ENCODE peak calls at places on chromosomes 2 and 18, in ten cellular contexts. X is gastrocnemius medialis, M is spleen, T is IMR-90, W is A549, C is breast epithelium, V is heart left ventricle, L is ovary, N is vagina, A is right lobe of liver. O is an unnamed sample.

GRCh38 chr2:127174176-127174575 is 45.9 kb downstream of the CYP27C1 start:
- DNase-seq in X (peak), M (peak), T (peak), W (peak), C (no peak), V (no peak), L (peak), N (peak), A (no peak), O (peak)

GRCh38 chr18:11857177-11857887 is 6.1 kb downstream of the CHMP1B start:
- DNase-seq in X (peak), M (peak), T (peak), W (peak), C (no peak), V (peak), L (peak), N (peak), A (peak), O (peak)

GRCh38 chr18:44197837-44198236 is 482.9 kb upstream of the SETBP1 start:
- DNase-seq in X (no peak), M (no peak), T (no peak), W (no peak), C (no peak), V (no peak), L (no peak), N (no peak), A (no peak), O (no peak)

GRCh38 chr2:176100547-176101140 is 1.0 kb downstream of the HOXD12 start:
- DNase-seq in X (no peak), M (no peak), T (no peak), W (no peak), C (no peak), V (peak), L (no peak), N (no peak), A (no peak), O (peak)

GRCh38 chr2:158756976-158757375 is 38.1 kb upstream of the DAPL1 start:
- DNase-seq in X (no peak), M (no peak), T (peak), W (no peak), C (no peak), V (no peak), L (no peak), N (no peak), A (no peak), O (no peak)

GRCh38 chr18:62571648-62572047 is 48.8 kb downstream of the ZCCHC2 start:
- DNase-seq in X (no peak), M (no peak), T (no peak), W (no peak), C (no peak), V (no peak), L (no peak), N (no peak), A (no peak), O (no peak)

GRCh38 chr18:67265464-67266245 is 250.9 kb downstream of the DSEL start:
- DNase-seq in X (no peak), M (no peak), T (peak), W (no peak), C (no peak), V (no peak), L (no peak), N (no peak), A (no peak), O (no peak)

GRCh38 chr2:42756956-42757513 is 6.9 kb downstream of the OXER1 start:
- DNase-seq in X (no peak), M (no peak), T (no peak), W (no peak), C (no peak), V (no peak), L (no peak), N (no peak), A (no peak), O (no peak)

GRCh38 chr18:74818776-74819175 is 221.1 kb downstream of the ZNF407 start:
- DNase-seq in X (no peak), M (no peak), T (peak), W (no peak), C (no peak), V (no peak), L (no peak), N (no peak), A (no peak), O (no peak)

GRCh38 chr2:121253021-121253673 is 31.9 kb downstream of the TFCP2L1 start:
- DNase-seq in X (no peak), M (peak), T (no peak), W (no peak), C (no peak), V (no peak), L (no peak), N (no peak), A (no peak), O (peak)

GRCh38 chr2:241558532-241559488 is at the start of gene BOK:
- DNase-seq in X (no peak), M (no peak), T (peak), W (peak), C (peak), V (peak), L (peak), N (no peak), A (peak), O (peak)

GRCh38 chr2:228048838-228049490 is 132.5 kb downstream of the SPHKAP start:
- DNase-seq in X (no peak), M (no peak), T (peak), W (peak), C (no peak), V (no peak), L (no peak), N (no peak), A (no peak), O (no peak)

DNA sequence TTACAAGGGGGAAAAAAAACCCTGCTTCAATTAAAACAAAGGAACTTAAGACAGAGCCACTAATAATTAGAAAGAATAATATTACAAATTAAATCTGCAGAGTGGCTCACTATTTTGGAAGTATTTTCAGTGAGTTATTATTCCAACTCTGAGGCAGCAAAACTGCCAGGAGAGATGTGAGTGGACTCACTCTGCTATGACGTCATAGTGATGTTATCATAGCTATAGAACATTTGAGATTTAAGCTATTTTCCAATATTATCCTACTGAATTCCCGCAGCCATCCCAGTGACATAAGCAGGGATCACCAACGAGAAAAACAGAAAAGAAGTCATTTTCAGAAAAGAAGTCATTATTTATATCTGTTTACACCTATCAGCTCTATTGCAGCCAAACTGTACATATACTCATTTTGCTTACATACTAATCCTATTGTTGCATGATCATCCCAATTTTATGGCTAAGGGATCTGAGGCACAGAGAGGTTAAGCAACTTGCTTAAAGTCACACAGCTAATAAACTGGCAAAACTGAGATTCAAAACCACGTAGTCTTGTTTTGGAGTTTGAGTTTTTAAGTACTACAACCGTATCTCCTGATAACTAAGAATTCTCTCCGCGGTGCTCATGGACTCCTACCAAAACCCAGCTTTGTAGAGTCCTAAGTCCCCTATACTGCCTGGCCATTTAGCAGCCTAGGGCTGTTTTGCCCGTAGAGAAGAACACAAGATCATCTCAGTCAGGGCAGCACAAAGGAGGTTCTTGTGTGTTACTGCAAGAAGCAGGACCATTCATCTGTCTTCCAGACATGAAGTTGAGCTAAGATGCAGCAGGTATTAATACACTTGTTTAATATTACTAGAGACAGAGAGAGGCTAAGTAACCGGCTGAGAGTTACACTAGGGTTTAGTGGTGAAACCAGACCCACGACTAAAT is 299.8 kb downstream of the TCF4 start:
- DNase-seq in X (no peak), M (no peak), T (no peak), W (no peak), C (no peak), V (no peak), L (no peak), N (no peak), A (no peak), O (no peak)
- H3K27ac ChIP-seq in X (peak), M (peak), T (no peak), W (no peak), C (no peak), V (no peak), L (no peak), N (peak), A (no peak), O (no peak)

DNA sequence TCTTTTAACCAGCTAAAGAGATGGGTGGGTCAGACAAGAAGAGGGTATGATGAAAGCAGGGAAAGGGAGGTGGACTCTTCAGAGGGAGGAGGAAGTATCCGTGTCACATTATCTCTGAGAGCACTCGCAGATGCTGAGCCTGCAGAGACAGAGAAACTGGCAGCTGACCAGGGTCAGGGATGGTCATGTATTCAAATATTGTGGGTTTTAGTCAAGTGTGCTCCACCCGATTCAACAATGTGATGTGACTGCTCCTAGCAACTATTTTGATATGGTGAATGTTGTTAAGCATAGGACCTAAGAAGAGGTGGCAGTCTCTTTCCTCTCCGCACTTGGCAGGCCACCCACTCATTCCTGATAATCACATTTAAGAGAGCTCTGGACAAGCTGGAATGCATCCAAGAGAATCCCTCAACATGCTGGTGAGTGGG is 1.3 kb upstream of the CLIP4 start:
- DNase-seq in X (peak), M (no peak), T (peak), W (peak), C (peak), V (peak), L (peak), N (no peak), A (peak), O (peak)
- H3K4me3 ChIP-seq in X (no peak), M (no peak), T (no peak), W (peak), C (no peak), V (no peak), L (no peak), N (no peak), A (no peak), O (no peak)

DNA sequence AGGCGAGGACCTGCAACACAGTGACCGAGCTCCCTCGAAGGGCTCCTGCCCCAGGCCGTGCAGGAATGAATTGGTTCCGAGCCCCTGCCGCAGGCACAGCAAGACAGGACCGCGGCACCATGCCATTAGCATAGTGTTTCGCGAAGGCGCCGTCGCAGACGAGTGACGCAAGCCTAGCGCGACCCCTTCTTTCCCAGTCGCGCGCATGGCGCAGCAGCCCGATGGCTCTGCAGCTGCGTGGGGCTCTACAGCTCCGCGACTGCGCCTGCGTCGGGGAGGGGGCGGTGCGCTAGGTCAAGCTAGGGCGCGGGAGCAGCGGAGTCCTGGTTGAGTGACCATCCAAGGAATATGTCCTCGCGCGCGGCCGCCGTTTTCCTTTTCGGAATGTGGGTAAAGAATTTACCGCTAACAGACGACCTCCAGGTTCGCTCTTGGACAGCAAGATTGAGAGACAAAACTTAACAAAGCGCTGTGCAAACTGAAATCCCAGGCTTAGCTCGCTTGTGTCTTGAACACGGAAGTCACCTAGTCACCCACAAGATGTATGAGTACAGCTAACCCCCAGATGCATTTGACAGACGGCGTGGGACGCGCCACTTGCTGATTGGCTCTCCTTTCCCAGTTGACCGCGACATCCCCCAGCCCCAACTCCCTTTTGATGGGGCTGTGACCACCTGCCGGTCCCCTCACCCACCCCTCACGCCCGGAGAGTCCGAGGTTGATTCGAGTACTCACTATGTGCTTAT is at the start of gene TRMT61B:
- DNase-seq in X (peak), M (peak), T (peak), W (peak), C (peak), V (peak), L (peak), N (peak), A (peak), O (peak)
- TF ChIP-seq POLR2A in X (peak), M (peak), T (peak), W (peak), C (peak), V (no peak), L (peak), N (no peak), A (peak), O (peak)

DNA sequence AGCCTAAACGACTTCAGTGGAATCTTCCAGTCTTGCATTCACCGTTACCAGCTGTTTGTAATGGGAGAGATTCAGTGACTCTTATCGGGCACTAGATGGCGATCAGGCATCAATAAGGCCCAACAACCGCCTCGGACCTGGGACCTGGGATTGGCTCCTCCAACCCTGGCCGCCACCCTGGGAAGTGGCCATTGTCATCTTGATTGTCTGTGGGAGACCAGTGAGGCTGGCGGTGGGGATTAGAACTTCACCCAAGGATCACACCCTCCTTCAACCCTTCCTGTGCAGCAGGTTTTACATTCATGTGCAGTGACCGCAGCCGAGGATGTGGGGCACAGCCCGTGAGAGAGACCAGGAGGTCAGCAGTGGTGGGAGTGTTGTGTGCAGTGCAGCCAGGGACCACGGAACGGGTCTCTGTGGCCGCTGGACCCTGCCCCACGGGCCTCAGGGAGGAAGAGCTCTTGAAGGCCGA is 85.3 kb downstream of the SPP2 start:
- DNase-seq in X (no peak), M (peak), T (peak), W (peak), C (peak), V (peak), L (peak), N (peak), A (peak), O (peak)
- H3K27ac ChIP-seq in X (no peak), M (no peak), T (no peak), W (peak), C (peak), V (no peak), L (no peak), N (no peak), A (no peak), O (no peak)

DNA sequence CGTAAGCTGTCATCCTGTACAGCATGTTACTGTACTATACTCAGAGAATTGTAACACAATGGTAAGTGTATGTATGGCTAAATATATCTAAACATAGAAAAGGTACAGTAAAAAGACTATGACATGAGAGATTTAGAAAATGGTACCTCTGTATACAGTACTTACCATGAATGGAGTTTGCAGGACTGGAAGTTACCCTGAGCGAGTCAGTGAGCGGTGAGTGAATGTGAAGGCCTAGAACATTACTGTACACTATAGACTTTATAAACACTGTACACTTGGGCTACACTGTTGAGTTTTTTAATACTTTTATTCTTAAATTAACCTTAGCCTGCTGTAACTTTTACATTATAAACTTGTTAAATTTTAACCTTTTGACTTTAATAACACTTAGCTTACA is 1.5 kb downstream of the DDX18 start:
- DNase-seq in X (no peak), M (no peak), T (peak), W (no peak), C (no peak), V (no peak), L (no peak), N (no peak), A (no peak), O (no peak)
- H3K4me3 ChIP-seq in X (no peak), M (peak), T (no peak), W (peak), C (peak), V (peak), L (peak), N (peak), A (peak), O (no peak)

DNA sequence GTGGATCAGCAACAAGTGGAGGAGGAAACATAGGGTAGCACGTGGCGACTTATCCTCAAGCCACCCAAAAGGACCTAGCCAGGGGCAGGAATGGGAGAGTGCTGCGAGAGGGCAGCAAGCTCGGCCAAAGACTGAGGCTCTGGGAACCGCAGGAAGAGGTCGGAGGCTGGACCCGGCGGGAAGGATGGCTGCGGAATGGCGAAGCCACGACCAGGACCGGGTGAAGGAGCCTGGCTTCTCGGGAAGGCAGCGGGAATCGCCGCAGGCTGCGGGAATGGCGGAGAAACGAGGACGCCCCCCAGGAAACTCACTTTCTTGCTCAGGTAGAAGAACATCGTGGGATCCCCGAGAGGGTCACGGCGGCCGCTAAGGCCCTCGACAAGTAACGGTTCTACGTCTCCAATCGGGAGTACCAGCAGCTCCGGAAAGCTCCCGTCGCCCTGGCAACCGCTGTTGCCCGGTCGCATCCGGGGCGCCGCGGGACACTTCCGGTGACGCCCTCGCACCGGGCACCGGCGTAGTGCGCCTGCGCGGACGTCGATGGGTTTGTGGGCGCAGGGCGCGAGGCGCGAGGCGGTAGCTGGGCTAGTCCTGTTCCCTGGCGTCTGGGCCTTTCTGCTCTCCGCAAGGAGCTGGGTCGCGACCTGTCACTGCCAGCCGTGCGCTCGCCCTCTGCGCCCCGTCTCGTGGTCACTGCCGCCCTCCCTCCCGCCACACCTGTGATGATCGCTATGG is at the start of gene WDR35:
- DNase-seq in X (peak), M (peak), T (peak), W (peak), C (peak), V (peak), L (peak), N (no peak), A (peak), O (peak)
- TF ChIP-seq POLR2A in X (peak), M (no peak), T (peak), W (peak), C (peak), V (no peak), L (peak), N (no peak), A (peak), O (no peak)

GRCh38 chr2:70703900-70704549 is 64.0 kb downstream of the ADD2 start:
- DNase-seq in X (no peak), M (no peak), T (no peak), W (no peak), C (no peak), V (no peak), L (no peak), N (no peak), A (no peak), O (peak)
- H3K27ac ChIP-seq in X (no peak), M (no peak), T (no peak), W (no peak), C (no peak), V (no peak), L (no peak), N (no peak), A (no peak), O (no peak)

GRCh38 chr18:23584019-23584970 is 2.0 kb downstream of the NPC1 start:
- DNase-seq in X (no peak), M (no peak), T (no peak), W (no peak), C (no peak), V (no peak), L (no peak), N (peak), A (no peak), O (no peak)
- H3K4me3 ChIP-seq in X (no peak), M (peak), T (no peak), W (peak), C (peak), V (peak), L (no peak), N (peak), A (no peak), O (no peak)

O was measured in sigmoid colon.